ENCODE peak calls at places on chromosome 13, in seven cellular contexts. L is IMR-90, S is neuronal stem cell, U is mesendoderm, B is mesenchymal stem cell, Q is H1, D is trophoblast cell. J is an unnamed sample.

GRCh38 chr13:27667946-27668345 is 46.3 kb downstream of the POLR1D start:
- DNase-seq in L (no peak), S (no peak), U (no peak), B (peak; percentile 6), Q (no peak), D (no peak), J (no peak)

GRCh38 chr13:24528816-24529398 is 16.3 kb upstream of the PARP4 start:
- DNase-seq in L (no peak), S (no peak), U (peak; percentile 19), B (no peak), Q (no peak), D (no peak), J (no peak)

GRCh38 chr13:97280478-97280877 is 58.3 kb downstream of the MBNL2 start:
- DNase-seq in L (no peak), S (no peak), U (peak; percentile 56), B (no peak), Q (no peak), D (no peak), J (no peak)

GRCh38 chr13:107133950-107134349 is 566.0 kb upstream of the ARGLU1 start:
- DNase-seq in L (no peak), S (no peak), U (no peak), B (no peak), Q (no peak), D (no peak), J (no peak)

GRCh38 chr13:111431241-111431640 is 110.8 kb downstream of the TEX29 start:
- DNase-seq in L (no peak), S (no peak), U (no peak), B (no peak), Q (no peak), D (no peak), J (no peak)

GRCh38 chr13:20703785-20704458 is 423 bp downstream of the IL17D start:
- DNase-seq in L (peak; percentile 82), S (peak; percentile 67), U (peak; percentile 84), B (peak; percentile 81), Q (peak; percentile 83), D (peak; percentile 95), J (peak; percentile 83)

GRCh38 chr13:95689582-95689926 is 12.6 kb downstream of the DNAJC3 start:
- DNase-seq in L (no peak), S (no peak), U (no peak), B (no peak), Q (no peak), D (no peak), J (no peak)

GRCh38 chr13:43232866-43233265 is 209.5 kb downstream of the DNAJC15 start:
- DNase-seq in L (peak; percentile 77), S (no peak), U (no peak), B (peak; percentile 37), Q (no peak), D (no peak), J (no peak)

GRCh38 chr13:103046676-103047075 is 19.5 kb downstream of the SLC10A2 start:
- DNase-seq in L (no peak), S (no peak), U (no peak), B (no peak), Q (no peak), D (no peak), J (no peak)

GRCh38 chr13:36251012-36251411 is 36.7 kb upstream of the SOHLH2 start:
- DNase-seq in L (no peak), S (no peak), U (no peak), B (no peak), Q (no peak), D (no peak), J (no peak)

GRCh38 chr13:113855012-113855921 is 8.6 kb downstream of the GAS6 start:
- DNase-seq in L (no peak), S (no peak), U (no peak), B (no peak), Q (peak; percentile 40), D (no peak), J (peak; percentile 16)

GRCh38 chr13:33183431-33184130 is 102.0 kb downstream of the STARD13 start:
- DNase-seq in L (peak; percentile 77), S (no peak), U (no peak), B (peak; percentile 72), Q (no peak), D (no peak), J (no peak)

GRCh38 chr13:93266681-93267080 is 40.1 kb downstream of the GPC6 start:
- DNase-seq in L (no peak), S (no peak), U (no peak), B (no peak), Q (no peak), D (no peak), J (no peak)

GRCh38 chr13:43583331-43583730 is 203.4 kb downstream of the ENOX1 start:
- DNase-seq in L (no peak), S (no peak), U (no peak), B (no peak), Q (no peak), D (no peak), J (no peak)

GRCh38 chr13:45370922-45371406 is 30.0 kb upstream of the TPT1 start:
- DNase-seq in L (peak; percentile 84), S (peak; percentile 75), U (peak; percentile 90), B (peak; percentile 85), Q (peak; percentile 92), D (peak; percentile 90), J (peak; percentile 90)

GRCh38 chr13:27168086-27168485 is 3.5 kb downstream of the USP12 start:
- DNase-seq in L (no peak), S (no peak), U (no peak), B (no peak), Q (no peak), D (no peak), J (no peak)

GRCh38 chr13:34419025-34419424 is 523.0 kb upstream of the NBEA start:
- DNase-seq in L (no peak), S (no peak), U (no peak), B (peak; percentile 47), Q (no peak), D (no peak), J (no peak)

GRCh38 chr13:27419333-27419732 is 5.1 kb upstream of the GTF3A start:
- DNase-seq in L (peak; percentile 23), S (no peak), U (no peak), B (no peak), Q (no peak), D (no peak), J (no peak)

GRCh38 chr13:114099191-114099590 is 33.2 kb downstream of the RASA3 start:
- DNase-seq in L (peak; percentile 93), S (no peak), U (peak; percentile 91), B (peak; percentile 99), Q (no peak), D (peak; percentile 47), J (peak; percentile 86)

GRCh38 chr13:100363351-100363750 is 225.2 kb downstream of the GGACT start:
- DNase-seq in L (peak; percentile 70), S (no peak), U (no peak), B (peak; percentile 26), Q (no peak), D (no peak), J (no peak)

GRCh38 chr13:30806784-30807183 is 71.4 kb downstream of the ALOX5AP start:
- DNase-seq in L (peak; percentile 88), S (no peak), U (no peak), B (peak; percentile 84), Q (no peak), D (peak; percentile 4), J (no peak)

GRCh38 chr13:30224732-30225131 is 82.6 kb downstream of the KATNAL1 start:
- DNase-seq in L (peak; percentile 30), S (no peak), U (no peak), B (peak; percentile 3), Q (no peak), D (no peak), J (no peak)

GRCh38 chr13:59684105-59684504 is 479.6 kb downstream of the DIAPH3 start:
- DNase-seq in L (no peak), S (no peak), U (no peak), B (no peak), Q (no peak), D (no peak), J (no peak)

GRCh38 chr13:29038700-29039099 is 218.6 kb downstream of the MTUS2 start:
- DNase-seq in L (no peak), S (no peak), U (no peak), B (no peak), Q (no peak), D (no peak), J (no peak)

GRCh38 chr13:72508392-72508791 is 219.0 kb downstream of the MZT1 start:
- DNase-seq in L (no peak), S (no peak), U (no peak), B (no peak), Q (no peak), D (no peak), J (no peak)

GRCh38 chr13:46181799-46182490 is at the start of gene LCP1:
- DNase-seq in L (no peak), S (no peak), U (peak; percentile 62), B (no peak), Q (no peak), D (peak; percentile 70), J (no peak)

GRCh38 chr13:38358703-38359102 is 9.1 kb downstream of the UFM1 start:
- DNase-seq in L (no peak), S (no peak), U (no peak), B (no peak), Q (no peak), D (no peak), J (no peak)

DNA sequence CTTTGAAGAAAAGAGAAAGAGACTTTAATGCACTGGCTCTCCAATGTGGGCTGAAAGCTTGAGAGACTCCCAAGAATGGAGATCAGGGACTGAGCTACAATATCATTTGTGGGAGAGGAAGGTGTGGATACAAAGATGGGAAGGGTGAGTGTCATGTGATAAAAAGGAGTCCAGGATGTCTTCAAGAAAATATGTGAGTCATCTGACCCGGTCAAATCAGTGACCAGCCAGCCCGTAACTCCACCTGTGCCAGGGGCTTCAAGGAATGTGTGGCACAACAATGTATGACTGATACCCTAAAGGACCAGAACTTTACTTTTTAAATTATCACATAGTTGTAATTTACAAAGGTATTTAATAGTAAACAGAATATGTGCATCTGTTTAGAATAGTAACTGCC is 97.2 kb downstream of the DOCK9 start:
- DNase-seq in L (no peak), S (no peak), U (no peak), B (no peak), Q (no peak), D (no peak), J (no peak)
- H4K8ac ChIP-seq in L (no peak overlapping the region), S (no peak overlapping the region), U (no peak overlapping the region), B (no peak overlapping the region), Q (no peak overlapping the region), D (no peak overlapping the region), J (no peak overlapping the region)

GRCh38 chr13:80721689-80722088 is 380.8 kb upstream of the SPRY2 start:
- DNase-seq in L (no peak), S (no peak), U (no peak), B (no peak), Q (no peak), D (no peak), J (no peak)
- H4K8ac ChIP-seq in L (no peak overlapping the region), S (no peak overlapping the region), U (no peak overlapping the region), B (no peak overlapping the region), Q (no peak overlapping the region), D (no peak overlapping the region), J (no peak overlapping the region)

DNA sequence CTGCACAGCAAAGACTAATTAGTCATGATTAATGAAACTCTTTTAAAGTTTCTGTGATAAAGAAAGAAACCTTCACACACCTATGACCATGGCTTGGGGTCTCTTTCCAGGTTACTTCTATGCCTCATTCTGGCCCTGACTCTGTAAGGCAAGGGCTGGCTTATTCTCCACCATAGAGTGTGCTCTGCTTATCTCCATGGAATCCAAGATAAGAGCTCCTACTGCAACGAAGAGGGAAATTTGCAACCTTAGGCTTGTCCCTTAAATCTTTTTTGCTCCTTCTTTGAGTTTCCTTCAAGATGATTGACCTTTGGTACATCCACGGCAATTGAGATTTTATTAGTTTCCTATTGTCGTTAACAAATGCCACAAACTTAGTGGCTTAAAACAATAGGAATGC is 239.9 kb downstream of the SPRY2 start:
- DNase-seq in L (no peak), S (no peak), U (peak; percentile 55), B (no peak), Q (no peak), D (no peak), J (no peak)
- H4K8ac ChIP-seq in L (no peak overlapping the region), S (no peak overlapping the region), U (no peak overlapping the region), B (no peak overlapping the region), Q (no peak overlapping the region), D (no peak overlapping the region), J (no peak overlapping the region)

GRCh38 chr13:41274881-41275280 is 11.5 kb upstream of the MTRF1 start:
- DNase-seq in L (peak; percentile 32), S (no peak), U (no peak), B (no peak), Q (no peak), D (no peak), J (no peak)
- H4K8ac ChIP-seq in L (no peak overlapping the region), S (no peak overlapping the region), U (no peak overlapping the region), B (no peak overlapping the region), Q (no peak overlapping the region), D (no peak overlapping the region), J (no peak overlapping the region)

J was measured in H9.